ENCODE peak calls at places on chromosomes 5 and 9, in eight cellular contexts. N is HCT116; S is transverse colon; P is endodermal cell; E is gastrocnemius medialis; D is aorta; I is naive thymus-derived CD4-positive, alpha-beta T cell; G is esophagus squamous epithelium. M is an unnamed sample.

GRCh38 chr5:89929834-89930233 is 479.7 kb downstream of the CETN3 start:
- DNase-seq in I (no peak), E (no peak), P (no peak), S (no peak), D (no peak), G (no peak), N (no peak), M (no peak)

GRCh38 chr9:86944974-86945867 is 2.1 kb downstream of the GAS1 start:
- DNase-seq in G (no peak), P (peak; percentile 77), S (no peak), D (peak; percentile 55), E (no peak), I (no peak), N (no peak), M (no peak)

GRCh38 chr9:32579706-32580331 is 6.9 kb upstream of the NDUFB6 start:
- DNase-seq in I (peak; percentile 71), D (peak; percentile 70), N (peak; percentile 48), G (no peak), P (peak; percentile 88), E (peak; percentile 31), S (peak; percentile 74), M (peak; percentile 75)

GRCh38 chr9:108852089-108852488 is 3.7 kb downstream of the ACTL7B start:
- DNase-seq in G (no peak), N (no peak), D (no peak), E (no peak), P (no peak), I (no peak), S (no peak), M (no peak)

GRCh38 chr9:115328228-115328627 is 210.3 kb upstream of the TNC start:
- DNase-seq in I (no peak), P (no peak), D (peak; percentile 82), S (peak; percentile 9), E (no peak), G (no peak), N (no peak), M (no peak)

GRCh38 chr9:87236546-87236945 is 261.1 kb upstream of the DAPK1 start:
- DNase-seq in G (no peak), S (no peak), P (no peak), N (no peak), E (no peak), D (no peak), I (no peak), M (no peak)

GRCh38 chr9:32136700-32137339 is 247.6 kb upstream of the ACO1 start:
- DNase-seq in P (peak; percentile 57), E (no peak), I (no peak), G (no peak), S (no peak), D (no peak), N (no peak), M (no peak)

GRCh38 chr9:136644343-136644592 is 18.4 kb upstream of the EGFL7 start:
- DNase-seq in I (no peak), G (peak; percentile 40), D (peak; percentile 94), N (no peak), E (peak; percentile 74), P (no peak), S (peak; percentile 92), M (no peak)

GRCh38 chr9:115694991-115695390 is 458.6 kb upstream of the PAPPA start:
- DNase-seq in E (no peak), G (no peak), I (no peak), S (no peak), D (no peak), P (no peak), N (no peak), M (no peak)

GRCh38 chr9:125332527-125332926 is 70.9 kb downstream of the GAPVD1 start:
- DNase-seq in D (no peak), S (no peak), N (no peak), P (no peak), G (no peak), E (no peak), I (no peak), M (no peak)

GRCh38 chr9:97502984-97503861 is 1.8 kb downstream of the TMOD1 start:
- DNase-seq in N (no peak), S (no peak), P (peak; percentile 72), D (no peak), G (no peak), E (no peak), I (no peak), M (no peak)

GRCh38 chr9:108322326-108323098 is 533.3 kb downstream of the ACTL7B start:
- DNase-seq in N (no peak), D (no peak), P (no peak), S (no peak), I (no peak), G (no peak), E (no peak), M (no peak)

GRCh38 chr5:168765220-168766037 is 186.3 kb upstream of the PANK3 start:
- DNase-seq in E (no peak), S (no peak), N (no peak), G (no peak), D (peak; percentile 73), I (no peak), P (no peak), M (no peak)

GRCh38 chr9:112299514-112299913 is 33.9 kb downstream of the PTBP3 start:
- DNase-seq in N (no peak), E (no peak), P (no peak), I (no peak), G (no peak), S (no peak), D (no peak), M (no peak)

GRCh38 chr9:129995409-129996160 is 47.4 kb downstream of the FNBP1 start:
- DNase-seq in G (no peak), D (no peak), N (no peak), E (no peak), S (no peak), P (no peak), I (no peak), M (no peak)

GRCh38 chr5:147558826-147559225 is 49.0 kb upstream of the DPYSL3 start:
- DNase-seq in P (peak; percentile 79), N (no peak), I (no peak), E (peak; percentile 40), D (peak; percentile 74), G (no peak), S (peak; percentile 29), M (no peak)

GRCh38 chr5:167773902-167774301 is 517.5 kb upstream of the WWC1 start:
- DNase-seq in I (no peak), D (no peak), S (no peak), G (no peak), N (no peak), P (no peak), E (no peak), M (no peak)

GRCh38 chr9:131276891-131277672 is 772 bp upstream of the FAM78A start:
- DNase-seq in D (no peak), S (no peak), P (no peak), E (no peak), I (peak; percentile 48), N (no peak), G (no peak), M (peak; percentile 48)

GRCh38 chr5:179906795-179907569 is 715 bp downstream of the TBC1D9B start:
- DNase-seq in D (no peak), G (no peak), E (peak; percentile 58), S (peak; percentile 46), I (peak; percentile 21), N (no peak), P (peak; percentile 73), M (peak; percentile 28)

GRCh38 chr9:108842610-108843295 is 13.0 kb downstream of the ACTL7B start:
- DNase-seq in I (peak; percentile 18), P (no peak), E (no peak), D (no peak), S (no peak), N (no peak), G (no peak), M (no peak)

GRCh38 chr5:24606974-24607373 is 37.8 kb downstream of the CDH10 start:
- DNase-seq in G (no peak), N (no peak), I (no peak), P (no peak), S (no peak), D (no peak), E (no peak), M (no peak)

GRCh38 chr5:160297004-160297403 is 15.4 kb downstream of the CCNJL start:
- DNase-seq in S (no peak), N (no peak), I (no peak), G (no peak), P (no peak), E (no peak), D (no peak), M (no peak)

DNA sequence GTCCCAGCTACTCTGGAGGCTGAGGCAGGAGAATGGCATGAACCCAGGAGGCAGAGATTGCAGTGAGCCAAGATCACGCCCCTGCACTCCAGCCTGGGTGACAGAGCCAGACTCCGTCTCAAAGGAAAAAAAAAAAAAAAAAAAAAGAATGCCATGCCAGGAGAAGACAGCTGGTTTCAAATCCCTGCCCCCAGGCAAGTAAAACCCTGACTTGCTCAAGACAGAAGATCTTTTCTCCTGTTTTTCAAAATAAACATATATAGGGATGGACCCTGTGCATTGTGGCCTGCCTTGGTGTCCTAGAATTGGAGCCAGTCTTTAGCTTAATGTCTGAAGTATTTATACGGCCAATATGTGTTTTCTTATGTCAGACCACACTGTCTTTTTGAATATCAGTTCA is 177.1 kb downstream of the NR3C1 start:
- DNase-seq in N (no peak), E (no peak), P (no peak), D (no peak), S (no peak), I (no peak), G (no peak), M (no peak)
- H3K27ac ChIP-seq in N (no peak overlapping the region), E (peak overlapping the region; percentile 77), P (no peak overlapping the region), D (no peak overlapping the region), S (no peak overlapping the region), I (no peak overlapping the region), G (no peak overlapping the region), M (no peak overlapping the region)

GRCh38 chr5:8807636-8808035 is 738.2 kb downstream of the SEMA5A start:
- DNase-seq in E (no peak), S (no peak), I (no peak), G (no peak), P (no peak), D (no peak), N (no peak), M (no peak)
- H3K4me1 ChIP-seq in E (no peaks in the 10 kb centered on the region), S (no peaks in the 10 kb centered on the region), I (no peaks in the 10 kb centered on the region), G (no peaks in the 10 kb centered on the region), P (no peaks in the 10 kb centered on the region), D (no peaks in the 10 kb centered on the region), N (no peaks in the 10 kb centered on the region), M (no peaks in the 10 kb centered on the region)

GRCh38 chr9:21970800-21971620 is 23.2 kb downstream of the CDKN2A start:
- DNase-seq in S (no peak), G (no peak), E (no peak), I (no peak), N (no peak), P (peak; percentile 76), D (no peak), M (no peak)
- H3K4me3 ChIP-seq in S (no peak overlapping the region), G (no peak overlapping the region), E (no peak overlapping the region), I (no peak overlapping the region), N (no peak overlapping the region), P (no peak overlapping the region), D (no peak overlapping the region), M (no peak overlapping the region)

DNA sequence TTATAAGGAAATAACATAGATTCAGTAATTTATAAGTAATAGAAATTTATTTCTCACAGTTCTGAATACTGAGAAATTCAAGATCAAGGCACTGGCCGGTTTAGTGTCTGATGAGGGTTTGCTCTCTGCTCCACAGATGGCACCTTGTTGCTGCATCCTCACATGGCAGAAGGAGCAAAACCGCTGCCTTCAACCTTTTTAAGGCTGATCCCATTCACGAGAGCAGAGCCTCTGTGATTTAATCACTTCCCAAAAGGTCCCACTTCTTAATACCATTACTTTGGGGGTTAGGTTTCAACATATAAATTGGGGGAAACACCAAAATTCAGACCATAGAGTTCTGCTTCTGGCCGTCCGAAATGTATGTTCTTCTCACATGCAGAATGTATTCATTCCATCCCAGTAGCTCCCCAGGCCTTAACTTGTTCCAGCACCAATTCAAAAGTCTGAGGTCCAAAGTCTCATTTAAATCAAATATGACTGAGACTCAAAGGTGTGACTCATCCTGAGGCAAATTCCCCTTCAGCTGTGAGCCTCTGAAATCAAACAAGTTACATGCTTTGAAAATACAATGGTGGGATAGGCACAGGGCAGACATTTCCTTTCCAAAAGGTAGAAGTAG is 30.6 kb downstream of the BAAT start:
- DNase-seq in D (no peak), G (no peak), P (no peak), S (peak; percentile 18), N (no peak), I (no peak), E (no peak), M (no peak)
- H3K27ac ChIP-seq in D (no peak overlapping the region), G (no peak overlapping the region), P (no peak overlapping the region), S (peak overlapping the region; percentile 62), N (no peak overlapping the region), I (no peak overlapping the region), E (no peak overlapping the region), M (no peak overlapping the region)

M was measured in CD4-positive, alpha-beta memory T cell.